ENCODE peak calls at places on chromosomes 16 and 17, in six cellular contexts. S is HepG2, T is H1, B is GM12878, Q is A549, H is K562. D is an unnamed sample.

GRCh38 chr17:39628655-39629493 is 2.1 kb downstream of the PPP1R1B start:
- DNase-seq in S (no peak), T (no peak), B (no peak), Q (no peak), H (no peak), D (no peak)

GRCh38 chr16:52705192-52705591 is 158.2 kb upstream of the TOX3 start:
- DNase-seq in S (no peak), T (no peak), B (no peak), Q (no peak), H (no peak), D (peak; percentile 23)

GRCh38 chr17:10099051-10099571 is 99.3 kb downstream of the GAS7 start:
- DNase-seq in S (no peak), T (no peak), B (no peak), Q (no peak), H (no peak), D (no peak)

GRCh38 chr17:5194346-5194745 is 2.7 kb upstream of the ZNF594 start:
- DNase-seq in S (no peak), T (no peak), B (no peak), Q (no peak), H (no peak), D (no peak)

GRCh38 chr17:78995022-78995760 is 14.4 kb downstream of the CANT1 start:
- DNase-seq in S (no peak), T (no peak), B (no peak), Q (no peak), H (no peak), D (peak; percentile 28)

GRCh38 chr17:82350182-82351030 is 8.6 kb upstream of the TEX19 start:
- DNase-seq in S (no peak), T (no peak), B (no peak), Q (peak; percentile 79), H (no peak), D (no peak)

GRCh38 chr16:85425061-85425662 is 188.0 kb upstream of the GSE1 start:
- DNase-seq in S (no peak), T (no peak), B (no peak), Q (no peak), H (no peak), D (peak; percentile 62)

GRCh38 chr17:78338860-78339259 is 21.0 kb downstream of the SOCS3 start:
- DNase-seq in S (no peak), T (no peak), B (no peak), Q (no peak), H (no peak), D (no peak)

GRCh38 chr16:383326-384020 is 1.7 kb upstream of the PGAP6 start:
- DNase-seq in S (no peak), T (peak; percentile 79), B (peak; percentile 50), Q (no peak), H (no peak), D (no peak)

GRCh38 chr17:29588561-29589411 is 662 bp downstream of the GIT1 start:
- DNase-seq in S (no peak), T (no peak), B (no peak), Q (peak; percentile 52), H (peak; percentile 48), D (peak; percentile 58)

GRCh38 chr16:87702325-87702811 is 63.4 kb downstream of the KLHDC4 start:
- DNase-seq in S (peak; percentile 19), T (no peak), B (peak; percentile 33), Q (no peak), H (peak; percentile 47), D (peak; percentile 82)

GRCh38 chr16:83443972-83444371 is 363.8 kb upstream of the HSBP1 start:
- DNase-seq in S (no peak), T (no peak), B (no peak), Q (no peak), H (no peak), D (no peak)

GRCh38 chr17:40179923-40180659 is 2.8 kb downstream of the RAPGEFL1 start:
- DNase-seq in S (no peak), T (no peak), B (no peak), Q (no peak), H (no peak), D (no peak)

GRCh38 chr17:28193241-28193640 is 125.8 kb upstream of the TMEM97 start:
- DNase-seq in S (no peak), T (no peak), B (no peak), Q (no peak), H (no peak), D (no peak)

GRCh38 chr16:55171241-55171640 is 152.8 kb upstream of the IRX6 start:
- DNase-seq in S (no peak), T (no peak), B (no peak), Q (no peak), H (peak; percentile 10), D (no peak)

GRCh38 chr17:80584171-80584905 is 39.7 kb downstream of the RPTOR start:
- DNase-seq in S (no peak), T (no peak), B (no peak), Q (no peak), H (no peak), D (no peak)

GRCh38 chr17:9227819-9228407 is 206.6 kb downstream of the NTN1 start:
- DNase-seq in S (no peak), T (no peak), B (no peak), Q (no peak), H (no peak), D (no peak)

GRCh38 chr17:69434164-69434579 is 19.7 kb downstream of the MAP2K6 start:
- DNase-seq in S (no peak), T (no peak), B (no peak), Q (no peak), H (no peak), D (no peak)

GRCh38 chr16:20867585-20867984 is 32.6 kb downstream of the DCUN1D3 start:
- DNase-seq in S (no peak), T (no peak), B (no peak), Q (no peak), H (no peak), D (no peak)

GRCh38 chr17:6215071-6216035 is 145.2 kb downstream of the WSCD1 start:
- DNase-seq in S (no peak), T (no peak), B (no peak), Q (no peak), H (no peak), D (no peak)

GRCh38 chr17:6213859-6214258 is 143.7 kb downstream of the WSCD1 start:
- DNase-seq in S (no peak), T (no peak), B (no peak), Q (no peak), H (no peak), D (no peak)

GRCh38 chr17:6212766-6213165 is 142.6 kb downstream of the WSCD1 start:
- DNase-seq in S (no peak), T (no peak), B (no peak), Q (no peak), H (no peak), D (no peak)

GRCh38 chr17:6218333-6218732 is 148.2 kb downstream of the WSCD1 start:
- DNase-seq in S (no peak), T (no peak), B (no peak), Q (no peak), H (no peak), D (no peak)
- TF ChIP-seq CHD2 in S (no peak), T (no peak), B (no peak), Q (no peak), H (no peak), D (no peak)

GRCh38 chr16:27892879-27893278 is 170.6 kb downstream of the GSG1L start:
- DNase-seq in S (no peak), T (peak; percentile 27), B (no peak), Q (peak; percentile 11), H (no peak), D (no peak)
- TF ChIP-seq CHD2 in S (no peak), T (no peak), B (no peak), Q (no peak), H (no peak), D (no peak)

GRCh38 chr16:30121741-30122620 is 1.0 kb downstream of the MAPK3 start:
- DNase-seq in S (no peak), T (no peak), B (no peak), Q (no peak), H (no peak), D (peak; percentile 43)
- TF ChIP-seq CHD2 in S (no peak), T (no peak), B (no peak), Q (no peak), H (no peak), D (no peak)

GRCh38 chr16:70473446-70474319 is 19.3 kb downstream of the FCSK start:
- DNase-seq in S (no peak), T (no peak), B (no peak), Q (peak; percentile 30), H (no peak), D (peak; percentile 51)
- TF ChIP-seq CHD2 in S (no peak), T (no peak), B (no peak), Q (no peak), H (no peak), D (no peak)

GRCh38 chr16:67936124-67936875 is at the start of gene PSMB10:
- DNase-seq in S (peak; percentile 51), T (no peak), B (no peak), Q (no peak), H (peak; percentile 62), D (peak; percentile 74)
- TF ChIP-seq CHD2 in S (no peak), T (no peak), B (peak; percentile 63), Q (peak; percentile 8), H (no peak), D (no peak)

DNA sequence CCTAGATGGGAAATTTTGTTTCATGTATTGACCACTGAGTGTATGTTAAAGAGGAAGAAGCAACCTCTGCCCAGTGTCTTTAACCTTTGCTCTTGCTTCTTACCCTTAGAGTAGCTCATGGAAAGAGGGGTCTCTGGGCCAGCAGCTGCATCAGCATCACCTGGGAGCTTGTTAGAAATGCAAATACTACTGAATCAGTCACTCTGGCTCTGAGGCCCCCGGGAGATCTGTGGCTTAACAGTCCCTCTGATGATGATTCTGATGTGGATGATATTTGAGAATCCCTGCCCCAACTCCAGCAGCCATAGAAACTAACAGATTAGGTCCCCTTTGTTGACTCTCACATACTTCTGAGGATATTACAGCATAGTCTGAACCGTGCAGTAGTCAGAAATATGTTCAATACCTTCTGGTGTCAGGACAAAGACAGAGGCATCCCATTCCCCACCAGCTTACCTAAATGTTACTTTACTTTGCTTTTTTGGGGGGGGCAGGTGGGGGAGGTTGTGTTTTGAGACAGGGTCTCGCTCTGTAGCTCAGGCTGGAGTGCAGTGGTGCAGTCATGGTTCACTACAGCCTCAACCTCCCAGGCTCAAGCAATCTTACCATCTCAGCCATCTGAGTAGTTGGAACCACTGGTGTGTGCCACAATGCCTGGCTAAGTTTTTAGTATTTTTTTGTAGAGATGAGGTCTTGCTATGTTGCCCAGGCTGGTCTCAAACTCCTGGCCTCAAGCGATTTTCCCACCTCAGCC is 220.1 kb downstream of the CCDC182 start:
- DNase-seq in S (peak; percentile 35), T (no peak), B (no peak), Q (no peak), H (no peak), D (no peak)
- TF ChIP-seq CHD2 in S (no peak), T (no peak), B (no peak), Q (no peak), H (no peak), D (no peak)

DNA sequence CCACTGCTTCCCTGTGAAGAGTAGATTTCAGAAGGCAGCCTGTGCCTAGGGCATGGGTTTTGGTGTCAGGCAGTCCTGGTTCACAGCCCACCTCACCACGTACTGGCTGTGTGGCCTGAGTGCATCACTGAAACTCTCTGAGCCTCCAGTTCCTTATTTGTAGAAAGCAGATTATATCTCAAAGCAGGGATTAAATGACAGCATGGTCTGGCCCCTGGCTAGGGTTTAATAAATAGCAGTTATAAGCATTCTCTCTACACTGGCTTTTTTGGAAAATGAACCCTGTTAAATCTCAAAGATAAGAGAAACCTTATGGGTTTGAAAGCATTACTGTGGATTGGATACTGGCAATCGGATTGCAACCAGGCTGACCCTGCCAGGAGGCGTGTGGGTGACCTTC is 2.9 kb upstream of the MT1M start:
- DNase-seq in S (no peak), T (no peak), B (no peak), Q (no peak), H (no peak), D (peak; percentile 76)
- TF ChIP-seq CHD2 in S (no peak), T (no peak), B (no peak), Q (no peak), H (no peak), D (no peak)

D was measured in SK-N-SH.